ENCODE peak calls at places on chromosomes 2 and 18, in eight cellular contexts. L is stomach, E is adrenal gland, W is GM12891, Z is A549, K is GM12892, R is thyroid gland, S is NB4. U is an unnamed sample.

GRCh38 chr18:42107287-42108045 is 152.4 kb downstream of the PIK3C3 start:
- DNase-seq in R (no peak), S (no peak), K (no peak), W (no peak), L (no peak), Z (no peak), E (no peak), U (no peak)

GRCh38 chr18:907171-907879 is 2.7 kb downstream of the ADCYAP1 start:
- DNase-seq in L (no peak), Z (no peak), W (peak; percentile 25), S (no peak), R (peak; percentile 33), K (no peak), E (no peak), U (no peak)

GRCh38 chr2:160876765-160877164 is 283.5 kb upstream of the TANK start:
- DNase-seq in R (no peak), E (no peak), W (no peak), Z (no peak), S (no peak), K (no peak), L (no peak), U (no peak)

GRCh38 chr2:33412920-33413319 is 63.5 kb upstream of the RASGRP3 start:
- DNase-seq in E (no peak), K (no peak), R (no peak), W (no peak), Z (peak; percentile 85), L (no peak), S (peak; percentile 62), U (peak; percentile 26)

GRCh38 chr2:24258718-24259117 is 83.9 kb downstream of the FAM228A start:
- DNase-seq in W (no peak), R (no peak), L (no peak), S (no peak), Z (no peak), E (no peak), K (no peak), U (no peak)

GRCh38 chr2:61733563-61733962 is 120.3 kb downstream of the FAM161A start:
- DNase-seq in L (no peak), K (no peak), W (no peak), S (no peak), R (no peak), E (no peak), Z (no peak), U (no peak)

GRCh38 chr2:191565647-191566198 is 112.2 kb upstream of the NABP1 start:
- DNase-seq in E (no peak), S (peak; percentile 60), Z (no peak), K (no peak), R (no peak), L (no peak), W (no peak), U (no peak)

GRCh38 chr2:10504994-10505820 is 57.1 kb upstream of the ODC1 start:
- DNase-seq in W (no peak), E (peak; percentile 7), R (no peak), S (no peak), Z (no peak), L (peak; percentile 15), K (no peak), U (no peak)

GRCh38 chr18:23835076-23835475 is 145.8 kb downstream of the LAMA3 start:
- DNase-seq in Z (no peak), E (no peak), K (no peak), W (no peak), R (no peak), S (no peak), L (no peak), U (no peak)

GRCh38 chr2:164061129-164061746 is 325.4 kb upstream of the FIGN start:
- DNase-seq in E (peak; percentile 58), R (peak; percentile 38), K (peak; percentile 0), S (peak; percentile 69), W (peak; percentile 7), L (peak; percentile 28), Z (peak; percentile 29), U (peak; percentile 11)

GRCh38 chr2:18560797-18561085 is 288 bp upstream of the RDH14 start:
- DNase-seq in W (no peak), R (no peak), K (no peak), Z (no peak), S (no peak), L (no peak), E (no peak), U (no peak)

GRCh38 chr2:43047187-43047780 is 179.1 kb downstream of the ZFP36L2 start:
- DNase-seq in R (no peak), W (no peak), Z (no peak), L (no peak), K (no peak), S (no peak), E (peak; percentile 92), U (no peak)

GRCh38 chr2:15400240-15400826 is 160.8 kb downstream of the NBAS start:
- DNase-seq in Z (no peak), E (no peak), L (no peak), W (no peak), R (no peak), S (no peak), K (no peak), U (no peak)

GRCh38 chr2:169141713-169142352 is 72.5 kb downstream of the DHRS9 start:
- DNase-seq in K (peak; percentile 24), R (peak; percentile 54), S (peak; percentile 70), W (peak; percentile 25), E (peak; percentile 72), L (peak; percentile 67), Z (peak; percentile 64), U (peak; percentile 35)

DNA sequence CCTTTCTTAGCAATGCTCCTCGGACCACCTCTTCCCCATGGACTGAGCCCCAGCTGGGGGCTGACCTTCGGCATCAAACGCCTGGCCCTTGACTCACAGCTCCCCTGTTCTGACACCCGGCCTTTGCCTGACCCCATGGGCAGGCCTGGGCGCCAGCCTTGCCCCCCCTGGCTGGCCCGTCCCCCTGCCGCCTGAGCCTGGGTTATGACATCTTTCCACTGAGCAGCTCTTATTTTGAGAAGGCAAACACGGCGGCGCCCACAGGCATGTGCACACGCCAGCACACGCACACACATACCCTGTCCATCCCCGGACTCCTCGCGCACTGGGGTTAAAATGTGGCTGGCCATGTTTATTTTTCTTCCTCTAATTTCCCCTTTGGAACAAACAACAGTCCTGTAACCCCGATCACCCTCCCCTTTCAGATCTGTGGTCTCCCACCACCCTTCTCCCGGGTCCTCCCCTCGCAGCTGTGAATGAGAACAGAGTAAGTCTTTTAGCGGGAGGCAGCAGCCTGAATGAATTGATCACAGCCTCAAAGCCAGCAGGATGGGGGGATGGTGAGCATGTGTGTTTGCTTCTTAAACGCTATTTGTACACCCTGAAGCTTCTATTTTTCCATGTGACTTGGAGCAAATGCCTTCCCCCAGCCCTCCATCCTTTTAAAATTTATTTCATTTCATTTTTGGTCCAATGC is 11.8 kb upstream of the ATOH8 start:
- DNase-seq in W (no peak), R (peak; percentile 79), K (no peak), Z (peak; percentile 92), L (peak; percentile 73), S (no peak), E (peak; percentile 75), U (no peak)
- TF ChIP-seq POLR2A in W (no peak), R (no peak), K (no peak), Z (no peak), L (no peak), S (no peak), E (no peak), U (no peak)

DNA sequence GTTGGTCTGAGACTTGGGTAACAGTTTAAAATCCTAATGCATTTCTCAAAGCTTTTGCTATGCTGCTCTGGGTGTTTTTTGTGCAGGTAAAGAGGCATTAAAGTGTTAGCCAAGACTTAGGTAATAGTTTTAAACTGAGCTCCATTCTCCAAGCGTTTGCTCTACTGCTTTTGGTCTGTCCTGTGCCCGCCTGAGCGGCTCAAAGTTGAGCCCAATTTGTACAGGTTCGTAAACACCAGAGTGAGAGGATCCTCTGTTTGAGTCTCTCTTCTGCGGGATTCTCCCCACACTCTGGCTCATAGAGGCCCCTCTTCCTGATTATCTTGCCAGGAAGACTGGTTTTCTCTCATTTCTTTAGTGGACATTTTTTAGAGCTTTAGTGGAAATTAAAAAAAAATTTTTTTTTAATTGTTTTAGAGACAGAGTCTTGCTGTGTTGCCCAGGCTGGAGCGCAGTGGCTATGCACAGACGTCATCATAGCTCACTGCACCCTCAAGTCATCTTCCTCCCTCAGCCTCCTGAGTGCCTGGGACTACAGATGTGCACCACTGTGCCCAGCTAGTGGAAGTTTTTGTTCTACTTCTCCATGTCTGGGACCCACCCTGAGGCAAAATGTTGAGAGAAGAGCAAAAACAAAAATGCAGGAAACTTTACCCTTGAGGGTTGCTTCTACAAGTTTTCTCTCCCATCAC is 16.6 kb downstream of the CCDC138 start:
- DNase-seq in W (no peak), Z (no peak), E (no peak), L (no peak), R (no peak), K (no peak), S (no peak), U (no peak)
- TF ChIP-seq POLR2A in W (no peak), Z (no peak), E (no peak), L (no peak), R (no peak), K (no peak), S (no peak), U (no peak)

DNA sequence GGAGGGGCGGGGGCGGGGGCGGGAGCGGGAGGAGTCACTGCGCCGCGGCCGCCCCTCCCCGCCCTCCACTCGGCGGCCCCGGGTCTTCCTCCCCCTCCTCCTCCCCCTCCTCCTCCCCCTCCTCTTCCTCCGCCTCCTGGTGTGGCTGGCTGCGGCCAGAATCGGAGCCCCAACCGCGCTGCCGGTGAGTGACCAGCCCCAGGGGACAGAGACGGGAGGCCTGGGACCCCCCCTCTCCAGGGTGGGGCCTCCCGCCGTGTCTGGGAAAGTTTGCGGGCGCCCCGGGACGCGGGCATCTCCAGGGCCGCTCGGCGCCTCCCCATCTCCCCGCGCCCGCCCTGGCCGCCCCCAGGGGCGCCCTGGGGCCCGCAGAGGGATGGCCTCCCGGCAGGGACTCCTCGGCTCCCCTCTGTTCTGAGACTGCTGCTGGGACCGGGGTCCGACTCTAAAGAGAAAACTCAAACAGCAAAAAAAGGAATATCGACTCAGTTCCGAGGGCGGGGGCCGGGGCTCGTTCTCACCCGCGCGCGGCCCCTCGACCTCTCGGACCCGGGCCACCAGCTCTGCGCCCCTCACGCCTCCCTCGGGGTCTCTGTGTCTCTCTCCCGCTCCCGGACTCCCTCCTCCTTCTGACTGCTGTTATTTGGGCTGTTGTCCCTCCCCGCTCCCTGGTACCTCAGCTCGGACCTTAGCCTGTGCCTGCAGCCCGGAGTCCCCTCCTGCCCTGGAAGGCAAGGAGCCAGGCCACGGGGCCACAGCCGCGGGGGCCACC is at the start of gene STON1:
- DNase-seq in K (peak; percentile 38), L (peak; percentile 30), W (peak; percentile 56), S (peak; percentile 65), E (no peak), Z (peak; percentile 17), R (peak; percentile 40), U (peak; percentile 54)
- TF ChIP-seq POLR2A in K (no peak), L (no peak), W (no peak), S (no peak), E (no peak), Z (no peak), R (no peak), U (no peak)

DNA sequence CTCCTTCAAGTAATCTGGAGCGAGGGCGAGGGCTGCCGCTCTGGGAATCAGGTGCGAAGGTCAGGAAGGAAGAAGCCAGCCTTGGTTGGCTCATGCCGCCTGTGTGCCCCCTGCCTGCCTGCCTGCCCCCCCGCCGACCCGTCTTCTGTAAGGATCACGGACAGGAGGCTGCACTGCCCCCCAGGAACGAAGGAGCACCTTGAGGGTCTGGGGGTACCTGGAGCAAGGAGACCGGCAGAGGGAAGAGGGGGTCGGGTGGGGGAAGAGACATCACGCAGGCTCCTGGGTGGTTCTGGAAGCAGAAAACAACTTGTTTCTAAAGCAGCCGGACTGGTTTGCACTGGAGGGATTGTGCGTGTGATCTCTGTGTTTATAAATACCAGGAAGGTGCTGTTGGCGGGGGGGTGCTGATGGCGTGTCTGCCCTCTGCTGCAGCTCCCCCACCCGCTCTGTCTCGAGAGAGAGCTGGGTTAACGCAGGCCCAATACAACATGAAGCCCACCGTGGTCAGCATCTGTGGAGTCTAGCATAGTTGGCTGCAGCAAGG is 1.7 kb downstream of the FOSL2 start:
- DNase-seq in K (no peak), Z (peak; percentile 44), L (peak; percentile 62), W (no peak), S (peak; percentile 56), E (peak; percentile 81), R (peak; percentile 79), U (no peak)
- TF ChIP-seq POLR2A in K (no peak), Z (no peak), L (peak; percentile 61), W (no peak), S (no peak), E (peak; percentile 39), R (no peak), U (no peak)

U was measured in H54.